ENCODE peak calls at places on chromosomes 2 and 18, in ten cellular contexts. One of them, this sample, is unnamed.

GRCh38 chr18:57895182-57895581 is 92.1 kb upstream of the ATP8B1 start:
- DNase-seq in lower leg skin: no peak
- DNase-seq in stomach: no peak
- DNase-seq in CD4-positive, alpha-beta memory T cell: no peak
- DNase-seq in K562: no peak
- DNase-seq in AG09309: no peak
- DNase-seq in choroid plexus epithelial cell: no peak
- DNase-seq in AG10803: no peak
- DNase-seq in esophagus squamous epithelium: no peak
- DNase-seq in HAP-1: no peak
- DNase-seq in this sample: no peak

GRCh38 chr2:39535606-39536185 is 98.6 kb upstream of the MAP4K3 start:
- DNase-seq in choroid plexus epithelial cell: no peak
- DNase-seq in stomach: no peak
- DNase-seq in esophagus squamous epithelium: no peak
- DNase-seq in K562: no peak
- DNase-seq in HAP-1: no peak
- DNase-seq in AG09309: no peak
- DNase-seq in CD4-positive, alpha-beta memory T cell: no peak
- DNase-seq in AG10803: no peak
- DNase-seq in lower leg skin: no peak
- DNase-seq in this sample: no peak

GRCh38 chr18:50819027-50819726 is 639 bp downstream of the MRO start:
- DNase-seq in esophagus squamous epithelium: no peak
- DNase-seq in AG09309: no peak
- DNase-seq in HAP-1: no peak
- DNase-seq in K562: peak
- DNase-seq in CD4-positive, alpha-beta memory T cell: peak
- DNase-seq in choroid plexus epithelial cell: no peak
- DNase-seq in stomach: peak
- DNase-seq in lower leg skin: no peak
- DNase-seq in AG10803: peak
- DNase-seq in this sample: no peak

GRCh38 chr2:9488583-9489547 is 14.5 kb downstream of the IAH1 start:
- DNase-seq in lower leg skin: no peak
- DNase-seq in esophagus squamous epithelium: no peak
- DNase-seq in AG10803: peak
- DNase-seq in HAP-1: no peak
- DNase-seq in AG09309: peak
- DNase-seq in choroid plexus epithelial cell: no peak
- DNase-seq in K562: no peak
- DNase-seq in stomach: no peak
- DNase-seq in CD4-positive, alpha-beta memory T cell: no peak
- DNase-seq in this sample: no peak

GRCh38 chr2:72011356-72011661 is 136.4 kb downstream of the CYP26B1 start:
- DNase-seq in AG09309: no peak
- DNase-seq in esophagus squamous epithelium: no peak
- DNase-seq in K562: no peak
- DNase-seq in choroid plexus epithelial cell: no peak
- DNase-seq in lower leg skin: no peak
- DNase-seq in HAP-1: no peak
- DNase-seq in AG10803: no peak
- DNase-seq in CD4-positive, alpha-beta memory T cell: no peak
- DNase-seq in stomach: peak
- DNase-seq in this sample: no peak

GRCh38 chr18:35076556-35076955 is 35.3 kb downstream of the MAPRE2 start:
- DNase-seq in K562: no peak
- DNase-seq in choroid plexus epithelial cell: peak
- DNase-seq in CD4-positive, alpha-beta memory T cell: no peak
- DNase-seq in stomach: no peak
- DNase-seq in AG09309: peak
- DNase-seq in AG10803: peak
- DNase-seq in esophagus squamous epithelium: no peak
- DNase-seq in HAP-1: no peak
- DNase-seq in lower leg skin: no peak
- DNase-seq in this sample: peak

GRCh38 chr2:159287733-159288132 is 1.2 kb upstream of the WDSUB1 start:
- DNase-seq in AG09309: no peak
- DNase-seq in CD4-positive, alpha-beta memory T cell: no peak
- DNase-seq in HAP-1: no peak
- DNase-seq in esophagus squamous epithelium: no peak
- DNase-seq in choroid plexus epithelial cell: no peak
- DNase-seq in K562: no peak
- DNase-seq in stomach: no peak
- DNase-seq in AG10803: no peak
- DNase-seq in lower leg skin: no peak
- DNase-seq in this sample: no peak

GRCh38 chr2:74760875-74761630 is 72.9 kb upstream of the HK2 start:
- DNase-seq in stomach: no peak
- DNase-seq in CD4-positive, alpha-beta memory T cell: no peak
- DNase-seq in AG10803: no peak
- DNase-seq in choroid plexus epithelial cell: no peak
- DNase-seq in HAP-1: no peak
- DNase-seq in K562: no peak
- DNase-seq in lower leg skin: no peak
- DNase-seq in esophagus squamous epithelium: no peak
- DNase-seq in AG09309: no peak
- DNase-seq in this sample: no peak

DNA sequence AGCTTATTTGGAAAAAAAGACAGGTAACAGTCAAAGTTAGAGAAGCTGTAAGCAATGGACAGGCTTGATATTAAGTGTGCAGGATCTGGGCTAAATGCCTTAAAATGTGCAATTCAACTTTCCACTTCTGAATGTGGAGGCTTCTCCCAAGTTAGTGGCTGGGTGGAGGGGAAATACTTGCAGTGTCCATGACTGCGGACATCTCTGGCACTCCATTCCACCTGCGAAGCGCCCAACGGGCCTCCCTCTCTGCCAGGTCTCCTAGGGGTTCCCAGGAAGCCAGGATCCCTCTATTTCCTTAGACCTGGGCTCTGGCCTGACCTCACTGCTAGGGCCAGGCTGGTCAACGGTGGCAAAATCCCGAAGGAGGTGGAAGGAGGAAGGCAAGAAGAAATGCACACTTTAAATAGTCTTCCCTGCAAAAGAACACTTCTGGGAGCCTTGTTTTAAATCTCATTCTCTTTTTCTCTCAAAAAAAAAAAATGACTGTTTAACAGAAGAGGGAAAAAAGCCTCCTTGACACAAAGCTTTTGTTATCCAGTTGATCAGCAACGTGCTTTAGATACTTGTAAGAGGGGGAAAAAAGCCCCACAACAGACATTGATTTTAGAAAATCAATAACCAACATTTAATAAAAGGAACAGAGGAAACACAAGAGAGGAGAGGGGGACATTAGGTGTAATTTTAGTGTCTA is 5.0 kb downstream of the ZEB2 start:
- DNase-seq in choroid plexus epithelial cell: no peak
- DNase-seq in CD4-positive, alpha-beta memory T cell: no peak
- DNase-seq in stomach: no peak
- DNase-seq in K562: no peak
- DNase-seq in lower leg skin: no peak
- DNase-seq in esophagus squamous epithelium: no peak
- DNase-seq in AG10803: no peak
- DNase-seq in AG09309: no peak
- DNase-seq in HAP-1: no peak
- DNase-seq in this sample: no peak
- H3K4me3 ChIP-seq in choroid plexus epithelial cell: peak
- H3K4me3 ChIP-seq in CD4-positive, alpha-beta memory T cell: no peak
- H3K4me3 ChIP-seq in stomach: peak
- H3K4me3 ChIP-seq in K562: peak
- H3K4me3 ChIP-seq in lower leg skin: peak
- H3K4me3 ChIP-seq in esophagus squamous epithelium: peak
- H3K4me3 ChIP-seq in AG10803: peak
- H3K4me3 ChIP-seq in AG09309: peak
- H3K4me3 ChIP-seq in HAP-1: peak
- H3K4me3 ChIP-seq in this sample: peak

GRCh38 chr2:217934321-217935131 is 68.3 kb downstream of the TNS1 start:
- DNase-seq in AG10803: peak
- DNase-seq in choroid plexus epithelial cell: peak
- DNase-seq in stomach: no peak
- DNase-seq in K562: no peak
- DNase-seq in AG09309: peak
- DNase-seq in CD4-positive, alpha-beta memory T cell: no peak
- DNase-seq in esophagus squamous epithelium: no peak
- DNase-seq in HAP-1: no peak
- DNase-seq in lower leg skin: no peak
- DNase-seq in this sample: no peak

GRCh38 chr2:217935245-217935879 is 67.4 kb downstream of the TNS1 start:
- DNase-seq in HAP-1: no peak
- DNase-seq in CD4-positive, alpha-beta memory T cell: no peak
- DNase-seq in K562: no peak
- DNase-seq in choroid plexus epithelial cell: peak
- DNase-seq in lower leg skin: no peak
- DNase-seq in stomach: no peak
- DNase-seq in esophagus squamous epithelium: no peak
- DNase-seq in AG09309: no peak
- DNase-seq in AG10803: peak
- DNase-seq in this sample: peak

GRCh38 chr2:217931846-217932560 is 70.8 kb downstream of the TNS1 start:
- DNase-seq in lower leg skin: no peak
- DNase-seq in AG09309: no peak
- DNase-seq in stomach: no peak
- DNase-seq in HAP-1: no peak
- DNase-seq in CD4-positive, alpha-beta memory T cell: no peak
- DNase-seq in K562: no peak
- DNase-seq in AG10803: no peak
- DNase-seq in choroid plexus epithelial cell: no peak
- DNase-seq in esophagus squamous epithelium: no peak
- DNase-seq in this sample: no peak

GRCh38 chr2:217932661-217933325 is 70.0 kb downstream of the TNS1 start:
- DNase-seq in choroid plexus epithelial cell: no peak
- DNase-seq in lower leg skin: no peak
- DNase-seq in AG10803: no peak
- DNase-seq in esophagus squamous epithelium: no peak
- DNase-seq in HAP-1: no peak
- DNase-seq in stomach: no peak
- DNase-seq in CD4-positive, alpha-beta memory T cell: no peak
- DNase-seq in K562: no peak
- DNase-seq in AG09309: no peak
- DNase-seq in this sample: no peak

GRCh38 chr2:217933326-217933993 is 69.3 kb downstream of the TNS1 start:
- DNase-seq in CD4-positive, alpha-beta memory T cell: no peak
- DNase-seq in K562: no peak
- DNase-seq in HAP-1: no peak
- DNase-seq in AG10803: no peak
- DNase-seq in stomach: no peak
- DNase-seq in choroid plexus epithelial cell: no peak
- DNase-seq in AG09309: no peak
- DNase-seq in lower leg skin: no peak
- DNase-seq in esophagus squamous epithelium: no peak
- DNase-seq in this sample: no peak
- H3K4me3 ChIP-seq in CD4-positive, alpha-beta memory T cell: no peak
- H3K4me3 ChIP-seq in K562: no peak
- H3K4me3 ChIP-seq in HAP-1: no peak
- H3K4me3 ChIP-seq in AG10803: no peak
- H3K4me3 ChIP-seq in stomach: peak
- H3K4me3 ChIP-seq in choroid plexus epithelial cell: no peak
- H3K4me3 ChIP-seq in AG09309: no peak
- H3K4me3 ChIP-seq in lower leg skin: no peak
- H3K4me3 ChIP-seq in esophagus squamous epithelium: no peak
- H3K4me3 ChIP-seq in this sample: no peak

DNA sequence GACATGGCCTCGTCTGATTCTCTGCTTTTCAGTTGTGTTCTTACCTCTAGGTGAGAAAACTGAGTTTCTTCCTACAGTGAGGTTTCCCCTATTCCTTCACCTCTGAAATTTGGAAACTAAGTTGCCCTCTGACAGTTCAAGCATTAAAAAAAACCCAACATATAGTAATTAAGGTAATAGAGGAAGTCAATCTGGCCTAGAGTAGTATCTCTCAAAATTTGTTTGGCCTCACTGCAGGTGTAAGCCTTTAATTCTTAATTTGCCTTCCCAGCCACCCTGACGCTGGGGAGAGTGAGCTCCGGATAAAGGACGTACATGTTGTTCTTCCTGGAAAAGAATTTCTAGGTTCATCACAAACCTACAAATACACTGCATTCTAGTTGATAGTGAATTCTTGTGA is 1.4 kb downstream of the CAD start:
- DNase-seq in choroid plexus epithelial cell: no peak
- DNase-seq in CD4-positive, alpha-beta memory T cell: no peak
- DNase-seq in K562: no peak
- DNase-seq in HAP-1: no peak
- DNase-seq in lower leg skin: no peak
- DNase-seq in stomach: no peak
- DNase-seq in esophagus squamous epithelium: no peak
- DNase-seq in AG10803: no peak
- DNase-seq in AG09309: no peak
- DNase-seq in this sample: no peak
- H3K4me3 ChIP-seq in choroid plexus epithelial cell: no peak
- H3K4me3 ChIP-seq in CD4-positive, alpha-beta memory T cell: no peak
- H3K4me3 ChIP-seq in K562: peak
- H3K4me3 ChIP-seq in HAP-1: peak
- H3K4me3 ChIP-seq in lower leg skin: no peak
- H3K4me3 ChIP-seq in stomach: no peak
- H3K4me3 ChIP-seq in esophagus squamous epithelium: no peak
- H3K4me3 ChIP-seq in AG10803: no peak
- H3K4me3 ChIP-seq in AG09309: no peak
- H3K4me3 ChIP-seq in this sample: no peak

DNA sequence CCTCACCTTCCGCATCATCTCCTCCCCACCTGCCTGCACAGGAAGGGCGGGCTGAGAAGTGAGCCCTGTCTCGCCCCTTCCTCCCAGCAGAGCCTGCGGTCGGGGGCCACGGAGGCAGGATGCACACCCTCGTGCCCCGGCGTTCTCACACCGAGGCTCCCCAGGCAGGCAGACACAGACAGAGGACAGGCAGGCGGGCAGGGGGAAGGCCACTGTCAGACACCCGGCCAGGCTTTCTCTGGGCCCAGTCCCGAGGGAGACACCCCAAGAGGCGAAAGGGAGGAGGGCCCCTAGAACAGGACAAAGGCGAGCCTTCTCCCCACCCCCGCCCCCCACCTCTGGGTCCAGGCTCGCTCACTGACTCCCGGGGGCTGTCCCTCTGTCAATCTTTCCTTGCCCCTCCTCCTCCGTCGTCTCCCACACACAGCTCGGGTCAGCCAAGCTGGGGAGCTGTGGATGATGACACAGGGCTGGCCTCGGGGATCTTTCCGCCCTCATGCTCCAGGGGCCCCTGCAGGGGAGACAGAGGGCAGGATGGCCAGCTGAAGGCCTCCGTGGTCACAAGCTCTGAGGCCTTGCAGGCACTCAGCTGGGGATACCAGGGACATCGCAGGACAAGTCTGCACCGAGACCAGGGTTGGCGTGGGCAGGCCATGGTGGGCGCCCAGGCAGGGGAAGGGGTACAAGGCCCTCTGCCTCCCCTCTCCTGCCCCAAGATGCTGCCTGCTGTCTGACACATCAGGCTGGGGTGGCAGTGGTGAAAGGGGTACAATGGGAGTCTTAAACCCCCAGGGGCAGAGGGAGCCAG is 24.9 kb downstream of the BIN1 start:
- DNase-seq in lower leg skin: no peak
- DNase-seq in choroid plexus epithelial cell: peak
- DNase-seq in AG10803: no peak
- DNase-seq in HAP-1: no peak
- DNase-seq in K562: peak
- DNase-seq in stomach: peak
- DNase-seq in CD4-positive, alpha-beta memory T cell: peak
- DNase-seq in AG09309: no peak
- DNase-seq in esophagus squamous epithelium: peak
- DNase-seq in this sample: no peak
- H3K4me3 ChIP-seq in lower leg skin: no peak
- H3K4me3 ChIP-seq in choroid plexus epithelial cell: no peak
- H3K4me3 ChIP-seq in AG10803: no peak
- H3K4me3 ChIP-seq in HAP-1: no peak
- H3K4me3 ChIP-seq in K562: no peak
- H3K4me3 ChIP-seq in stomach: peak
- H3K4me3 ChIP-seq in CD4-positive, alpha-beta memory T cell: peak
- H3K4me3 ChIP-seq in AG09309: no peak
- H3K4me3 ChIP-seq in esophagus squamous epithelium: no peak
- H3K4me3 ChIP-seq in this sample: no peak